ENCODE peak calls at places on chromosomes 16 and 17, in ten cellular contexts. X is endothelial cell, T is HTR-8/SVneo, O is cardiac fibroblast, W is osteocyte, Y is non-pigmented ciliary epithelial cell, V is AG09309, Z is psoas muscle, F is RWPE1, L is skeletal muscle cell. G is an unnamed sample.

GRCh38 chr17:40922239-40922638 is 15.2 kb downstream of the KRT23 start:
- DNase-seq in F (peak; percentile 56), X (no peak), W (no peak), V (peak; percentile 51), L (peak; percentile 47), Z (peak; percentile 42), O (peak; percentile 89), Y (no peak), T (peak; percentile 67), G (no peak)

GRCh38 chr17:50903604-50904521 is 37.7 kb upstream of the TOB1 start:
- DNase-seq in Y (no peak), X (no peak), T (no peak), W (no peak), F (peak; percentile 59), V (no peak), Z (no peak), L (peak; percentile 37), O (peak; percentile 68), G (no peak)

GRCh38 chr17:42329025-42329976 is 41.0 kb downstream of the STAT5A start:
- DNase-seq in L (no peak), Y (no peak), W (no peak), T (peak; percentile 67), V (no peak), O (peak; percentile 90), X (no peak), F (peak; percentile 78), Z (no peak), G (no peak)

GRCh38 chr17:62139141-62139540 is 74.1 kb upstream of the MED13 start:
- DNase-seq in T (no peak), F (no peak), Z (no peak), W (no peak), V (no peak), X (no peak), L (no peak), O (no peak), Y (no peak), G (no peak)

GRCh38 chr17:30952645-30953393 is 18.0 kb upstream of the RNF135 start:
- DNase-seq in O (no peak), Y (no peak), X (no peak), F (no peak), Z (no peak), T (no peak), W (no peak), L (no peak), V (no peak), G (no peak)

GRCh38 chr16:62254847-62255246 is 218.6 kb upstream of the CDH8 start:
- DNase-seq in X (no peak), W (no peak), V (no peak), O (no peak), Z (no peak), Y (no peak), L (no peak), T (no peak), F (peak; percentile 20), G (no peak)

GRCh38 chr17:29140631-29141483 is 39.3 kb downstream of the MYO18A start:
- DNase-seq in V (no peak), Z (no peak), X (peak; percentile 30), Y (no peak), T (no peak), W (no peak), L (no peak), O (no peak), F (no peak), G (no peak)

GRCh38 chr17:7234100-7235012 is at the start of gene DVL2:
- DNase-seq in T (peak; percentile 95), F (peak; percentile 97), X (peak; percentile 89), V (peak; percentile 74), L (peak; percentile 86), W (peak; percentile 98), Z (peak; percentile 93), Y (no peak), O (peak; percentile 96), G (peak; percentile 88)

GRCh38 chr16:61165797-61166196 is 870.4 kb downstream of the CDH8 start:
- DNase-seq in W (no peak), O (no peak), F (no peak), Y (no peak), L (no peak), V (no peak), Z (no peak), T (no peak), X (no peak), G (no peak)

GRCh38 chr17:79009397-79010303 is at the start of gene CANT1:
- DNase-seq in V (no peak), F (peak; percentile 90), T (peak; percentile 90), L (no peak), Z (peak; percentile 87), W (peak; percentile 97), X (peak; percentile 89), O (peak; percentile 84), Y (no peak), G (peak; percentile 56)

GRCh38 chr17:77901476-77901875 is 57.0 kb upstream of the TNRC6C start:
- DNase-seq in Y (no peak), T (no peak), X (no peak), L (no peak), O (no peak), Z (no peak), W (no peak), F (no peak), V (no peak), G (no peak)

GRCh38 chr17:3557768-3558583 is at the start of gene TRPV3:
- DNase-seq in X (no peak), V (no peak), F (peak; percentile 82), Z (peak; percentile 36), Y (no peak), L (no peak), W (no peak), O (no peak), T (no peak), G (peak; percentile 21)

GRCh38 chr17:78539771-78540170 is 37.4 kb downstream of the DNAH17 start:
- DNase-seq in T (no peak), O (no peak), V (no peak), Y (no peak), L (no peak), F (no peak), X (no peak), W (no peak), Z (no peak), G (no peak)

GRCh38 chr16:57993897-57994296 is 6.6 kb downstream of the ZNF319 start:
- DNase-seq in Z (no peak), Y (no peak), W (no peak), O (no peak), T (no peak), X (no peak), V (no peak), F (no peak), L (no peak), G (no peak)

GRCh38 chr17:79335456-79335855 is 260.8 kb downstream of the ENGASE start:
- DNase-seq in V (no peak), L (no peak), Z (no peak), F (no peak), W (no peak), Y (no peak), T (no peak), X (no peak), O (no peak), G (no peak)

GRCh38 chr16:46918905-46919792 is 35.0 kb downstream of the GPT2 start:
- DNase-seq in V (no peak), T (no peak), O (no peak), F (no peak), W (no peak), L (no peak), Z (no peak), Y (no peak), X (no peak), G (no peak)

GRCh38 chr17:3796110-3796821 is 4.7 kb downstream of the ITGAE start:
- DNase-seq in W (no peak), Z (no peak), X (no peak), T (no peak), Y (no peak), L (no peak), V (no peak), F (no peak), O (no peak), G (no peak)

GRCh38 chr17:2814499-2815341 is 18.5 kb downstream of the RAP1GAP2 start:
- DNase-seq in Z (no peak), O (no peak), X (no peak), W (no peak), Y (no peak), V (no peak), T (no peak), L (no peak), F (no peak), G (no peak)

GRCh38 chr16:89920723-89921122 is 2.1 kb downstream of the MC1R start:
- DNase-seq in X (no peak), L (no peak), F (no peak), Y (no peak), W (no peak), T (no peak), Z (no peak), V (no peak), O (peak; percentile 40), G (no peak)

GRCh38 chr17:57143341-57143740 is 58.3 kb downstream of the AKAP1 start:
- DNase-seq in T (no peak), O (no peak), Z (no peak), L (no peak), F (no peak), V (no peak), Y (no peak), X (no peak), W (no peak), G (no peak)

GRCh38 chr16:68539704-68540370 is 746 bp downstream of the ZFP90 start:
- DNase-seq in O (peak; percentile 43), T (peak; percentile 25), V (no peak), X (no peak), Y (no peak), W (no peak), L (no peak), Z (no peak), F (peak; percentile 49), G (no peak)

GRCh38 chr17:8862213-8863056 is 5.0 kb downstream of the PIK3R6 start:
- DNase-seq in Z (no peak), Y (no peak), L (no peak), X (no peak), T (no peak), O (no peak), W (no peak), V (no peak), F (peak; percentile 31), G (no peak)

GRCh38 chr17:50203589-50204345 is 2.3 kb upstream of the COL1A1 start:
- DNase-seq in X (no peak), V (peak; percentile 99), T (no peak), O (peak; percentile 91), Z (peak; percentile 60), W (no peak), Y (no peak), L (peak; percentile 93), F (no peak), G (no peak)

GRCh38 chr17:60851181-60851580 is 173.5 kb downstream of the BCAS3 start:
- DNase-seq in Z (no peak), O (no peak), L (no peak), V (no peak), X (no peak), T (no peak), Y (no peak), W (no peak), F (no peak), G (no peak)

GRCh38 chr17:57899391-57899790 is 49.5 kb upstream of the MRPS23 start:
- DNase-seq in X (no peak), L (no peak), Y (no peak), Z (no peak), O (no peak), W (no peak), F (no peak), V (no peak), T (no peak), G (no peak)

GRCh38 chr17:77475012-77475976 is 334.5 kb downstream of the SEC14L1 start:
- DNase-seq in L (peak; percentile 73), W (no peak), F (no peak), V (peak; percentile 56), T (no peak), O (peak; percentile 75), X (no peak), Y (peak; percentile 58), Z (no peak), G (no peak)

GRCh38 chr17:82370471-82371332 is 863 bp upstream of the UTS2R start:
- DNase-seq in O (no peak), T (no peak), L (no peak), Y (no peak), W (no peak), F (no peak), Z (no peak), V (no peak), X (no peak), G (no peak)